ENCODE peak calls at places on chromosome 21, in four cellular contexts. O is GDM1, Z is D341Med, B is spleen. D is an unnamed sample.

GRCh38 chr21:40466893-40467483 is 380.0 kb downstream of the DSCAM start:
- DNase-seq in B (no peak), Z (no peak), O (no peak), D (peak)

GRCh38 chr21:27219068-27219467 is 252.2 kb upstream of the ADAMTS5 start:
- DNase-seq in Z (no peak), B (no peak), O (no peak), D (no peak)

GRCh38 chr21:16187603-16188002 is 457.8 kb downstream of the USP25 start:
- DNase-seq in B (no peak), Z (no peak), O (no peak), D (no peak)

GRCh38 chr21:17455451-17455850 is 57.4 kb upstream of the CXADR start:
- DNase-seq in Z (no peak), B (no peak), O (no peak), D (no peak)

GRCh38 chr21:41877901-41878830 is 978 bp downstream of the PRDM15 start:
- DNase-seq in Z (peak), O (peak), B (peak), D (peak)

GRCh38 chr21:40603774-40604173 is 243.2 kb downstream of the DSCAM start:
- DNase-seq in Z (no peak), B (no peak), O (no peak), D (no peak)

GRCh38 chr21:15138475-15138874 is 73.7 kb upstream of the NRIP1 start:
- DNase-seq in B (no peak), Z (peak), O (no peak), D (no peak)

GRCh38 chr21:38769253-38769780 is 36.4 kb upstream of the ETS2 start:
- DNase-seq in B (no peak), O (no peak), Z (no peak), D (no peak)